ENCODE peak calls at places on chromosomes 16 and 17, in six cellular contexts. C is fibroblast of mammary gland; I is AG04450; T is endodermal cell; W is CD8-positive, alpha-beta T cell; Y is heart right ventricle. F is an unnamed sample.

GRCh38 chr17:67200727-67201301 is 44.2 kb downstream of the HELZ start:
- DNase-seq in W (no peak), I (no peak), T (no peak), C (peak), Y (no peak), F (no peak)

GRCh38 chr17:72176902-72177660 is 56.3 kb downstream of the SOX9 start:
- DNase-seq in Y (no peak), C (no peak), W (no peak), T (peak), I (no peak), F (no peak)

GRCh38 chr16:65117701-65118448 is 4.0 kb downstream of the CDH11 start:
- DNase-seq in C (peak), T (peak), I (peak), Y (peak), W (peak), F (peak)

GRCh38 chr16:67425046-67425445 is 5.9 kb upstream of the HSD11B2 start:
- DNase-seq in I (no peak), T (no peak), Y (no peak), C (peak), W (no peak), F (no peak)

GRCh38 chr17:68867759-68868516 is 87.3 kb downstream of the ABCA8 start:
- DNase-seq in T (no peak), C (no peak), W (no peak), I (no peak), Y (no peak), F (no peak)

GRCh38 chr17:57541472-57542394 is 203.4 kb downstream of the CCDC182 start:
- DNase-seq in I (no peak), Y (peak), T (no peak), W (no peak), C (no peak), F (no peak)

GRCh38 chr16:87860553-87861299 is 8.6 kb downstream of the SLC7A5 start:
- DNase-seq in W (no peak), C (peak), I (no peak), Y (no peak), T (no peak), F (no peak)

GRCh38 chr17:75773121-75773807 is 8.3 kb upstream of the GALK1 start:
- DNase-seq in C (no peak), Y (no peak), T (no peak), I (no peak), W (no peak), F (no peak)

GRCh38 chr17:80132906-80133625 is 13.9 kb downstream of the EIF4A3 start:
- DNase-seq in C (no peak), W (no peak), T (no peak), Y (no peak), I (no peak), F (no peak)
- TF ChIP-seq CTCF in C (no peak), W (no peak), T (no peak), Y (no peak), I (no peak), F (no peak)

GRCh38 chr17:37742114-37742761 is 2.6 kb downstream of the HNF1B start:
- DNase-seq in Y (no peak), T (peak), I (no peak), C (no peak), W (no peak), F (no peak)
- H3K4me3 ChIP-seq in Y (peak), T (peak), I (peak), C (no peak), W (peak), F (peak)

DNA sequence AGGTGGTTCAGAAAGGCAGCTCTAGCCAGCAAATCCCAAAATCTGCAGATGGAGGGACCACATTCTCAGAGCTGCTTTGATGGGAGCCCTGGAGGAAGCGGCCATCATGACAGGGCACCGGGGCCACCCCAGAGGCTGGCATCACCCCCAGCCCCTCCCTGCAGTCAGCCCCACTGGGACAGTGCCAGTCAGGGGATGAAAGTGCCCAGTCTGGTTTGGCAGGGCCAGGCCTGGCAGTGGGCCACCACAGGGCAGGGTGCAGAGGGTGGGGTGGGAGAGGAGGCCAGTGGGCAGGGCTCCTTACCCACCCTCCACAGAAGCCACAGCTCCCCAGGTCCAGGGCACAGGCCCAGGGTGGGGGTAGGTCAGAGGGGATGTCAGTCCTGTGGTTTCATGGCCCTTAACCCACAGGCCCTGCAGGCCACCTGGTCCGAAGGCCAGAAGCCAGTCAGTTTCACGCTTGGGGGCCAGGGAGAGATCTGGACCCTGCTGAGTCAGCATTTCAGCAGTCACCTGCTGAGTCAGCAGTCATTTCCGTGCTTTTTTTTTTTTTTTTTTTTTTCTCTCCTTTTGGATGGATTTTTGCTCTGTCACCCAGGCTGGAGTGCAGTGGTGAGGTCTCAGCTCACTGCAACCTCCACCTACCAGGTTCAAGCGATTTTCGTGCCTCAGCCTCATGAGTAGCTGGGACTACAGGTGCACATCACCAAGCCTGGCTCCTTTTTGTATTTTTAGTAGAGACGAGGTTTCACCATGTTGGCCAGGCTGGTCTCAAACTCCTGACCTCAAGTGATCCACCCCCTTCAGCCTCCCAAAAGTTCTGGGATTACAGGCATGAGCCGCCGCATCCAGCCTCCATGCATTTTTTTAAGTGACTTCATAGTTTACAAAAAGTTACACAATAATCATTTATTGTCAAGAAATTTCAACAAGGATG is 10.4 kb downstream of the SLC25A10 start:
- DNase-seq in W (no peak), T (peak), I (no peak), C (peak), Y (peak), F (peak)
- TF ChIP-seq CTCF in W (no peak), T (no peak), I (no peak), C (no peak), Y (no peak), F (no peak)

DNA sequence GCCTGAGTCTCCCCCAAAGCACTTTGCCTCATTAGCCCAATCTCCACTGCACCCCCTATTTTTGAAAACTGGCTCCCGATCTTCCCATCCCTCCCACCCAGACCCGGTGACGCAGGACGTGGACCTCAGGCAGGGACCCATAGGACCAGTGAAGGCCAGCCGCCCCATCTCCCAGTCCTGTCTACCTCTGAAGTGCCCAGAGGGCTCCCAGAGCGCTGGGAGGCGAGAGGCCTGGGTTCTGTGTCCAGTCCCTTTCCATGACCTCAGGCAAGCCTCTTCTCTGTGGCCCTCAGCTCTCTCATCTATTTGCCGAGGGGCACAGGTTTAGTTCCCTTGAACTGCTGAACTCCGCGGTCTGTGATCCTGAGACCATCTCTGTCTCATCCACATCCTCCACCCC is 714 bp downstream of the TNS4 start:
- DNase-seq in T (peak), W (no peak), C (no peak), I (no peak), Y (no peak), F (no peak)
- H3K4me3 ChIP-seq in T (no peak), W (no peak), C (no peak), I (no peak), Y (no peak), F (no peak)

F was measured in LNCaP clone FGC.